ENCODE peak calls at places on chromosomes 4 and X, in ten cellular contexts. X is H4; I is A673; T is astrocyte of the cerebellum; U is activated T-cell treated with anti-CD3 and anti-CD28 coated beads for 1 hour; Q is ELR; F is stimulated activated CD4-positive, alpha-beta T cell treated with anti-CD3 and anti-CD28 coated beads, TNF-alpha, amount 100 ng/mL, for 48 hours; A is AG08396; O is choroid plexus epithelial cell; J is OCI-LY7. S is an unnamed sample.
A peak's percentile ranks its signal among the peaks of the same experiment; 100 is the strongest.

GRCh38 chrX:50471390-50471789 is 765 bp upstream of the DGKK start:
- DNase-seq in X (no peak), I (no peak), T (no peak), U (no peak), Q (no peak), F (no peak), A (no peak), O (no peak), J (no peak), S (no peak)

GRCh38 chr4:182231080-182231479 is 12.1 kb upstream of the TENM3 start:
- DNase-seq in X (no peak), I (no peak), T (peak; percentile 40), U (no peak), Q (peak; percentile 35), F (no peak), A (no peak), O (no peak), J (no peak), S (no peak)

GRCh38 chrX:139639253-139639652 is 68.7 kb downstream of the MCF2 start:
- DNase-seq in X (no peak), I (no peak), T (no peak), U (no peak), Q (no peak), F (no peak), A (no peak), O (no peak), J (no peak), S (no peak)

GRCh38 chr4:53281438-53281837 is 84.4 kb downstream of the SCFD2 start:
- DNase-seq in X (no peak), I (no peak), T (no peak), U (no peak), Q (no peak), F (no peak), A (no peak), O (peak; percentile 59), J (no peak), S (no peak)

GRCh38 chr4:25180524-25181131 is 20.4 kb upstream of the SEPSECS start:
- DNase-seq in X (peak; percentile 38), I (peak; percentile 69), T (no peak), U (no peak), Q (peak; percentile 68), F (no peak), A (peak; percentile 12), O (peak; percentile 75), J (peak; percentile 80), S (peak; percentile 65)

GRCh38 chrX:148530464-148531077 is 30.2 kb downstream of the AFF2 start:
- DNase-seq in X (peak; percentile 3), I (peak; percentile 28), T (peak; percentile 11), U (no peak), Q (peak; percentile 17), F (no peak), A (no peak), O (peak; percentile 46), J (peak; percentile 55), S (peak; percentile 28)

GRCh38 chr4:16916719-16917337 is 18.4 kb upstream of the LDB2 start:
- DNase-seq in X (peak; percentile 86), I (peak; percentile 82), T (no peak), U (peak; percentile 48), Q (peak; percentile 69), F (peak; percentile 66), A (no peak), O (peak; percentile 73), J (peak; percentile 71), S (no peak)

GRCh38 chr4:153249199-153250154 is 45.2 kb downstream of the TRIM2 start:
- DNase-seq in X (peak; percentile 44), I (peak; percentile 94), T (no peak), U (peak; percentile 77), Q (peak; percentile 84), F (peak; percentile 61), A (peak; percentile 94), O (peak; percentile 72), J (peak; percentile 90), S (peak; percentile 92)

GRCh38 chrX:106177106-106177981 is 9.2 kb downstream of the PWWP3B start:
- DNase-seq in X (peak; percentile 72), I (no peak), T (peak; percentile 54), U (no peak), Q (no peak), F (no peak), A (no peak), O (peak; percentile 89), J (no peak), S (no peak)

GRCh38 chr4:40292313-40292759 is 42.8 kb upstream of the CHRNA9 start:
- DNase-seq in X (peak; percentile 47), I (peak; percentile 47), T (no peak), U (no peak), Q (peak; percentile 73), F (no peak), A (no peak), O (peak; percentile 53), J (peak; percentile 26), S (no peak)

GRCh38 chrX:70196961-70197805 is 19.9 kb downstream of the DGAT2L6 start:
- DNase-seq in X (peak; percentile 52), I (peak; percentile 66), T (no peak), U (peak; percentile 40), Q (peak; percentile 75), F (peak; percentile 38), A (peak; percentile 32), O (peak; percentile 73), J (peak; percentile 63), S (peak; percentile 81)

S was measured in mucosa of descending colon.